ENCODE peak calls at places on chromosome 10, in four cellular contexts. N, V, K and R are unnamed samples.

GRCh38 chr10:75407716-75408511 is 6.3 kb upstream of the ZNF503 start:
- DNase-seq in N (no peak), V (no peak), K (no peak), R (no peak)

GRCh38 chr10:132701099-132701845 is 84.7 kb downstream of the NKX6-2 start:
- DNase-seq in N (no peak), V (no peak), K (no peak), R (no peak)

GRCh38 chr10:5440206-5440605 is 27.8 kb downstream of the NET1 start:
- DNase-seq in N (no peak), V (no peak), K (no peak), R (no peak)

GRCh38 chr10:8279598-8279997 is 225.1 kb downstream of the GATA3 start:
- DNase-seq in N (peak), V (no peak), K (no peak), R (no peak)

GRCh38 chr10:103917326-103918052 is 495 bp downstream of the STN1 start:
- DNase-seq in N (peak), V (no peak), K (peak), R (peak)

GRCh38 chr10:61592581-61592980 is 70.1 kb upstream of the CABCOCO1 start:
- DNase-seq in N (no peak), V (no peak), K (no peak), R (peak)

GRCh38 chr10:1653321-1653720 is 84.0 kb downstream of the ADARB2 start:
- DNase-seq in N (no peak), V (no peak), K (no peak), R (no peak)

GRCh38 chr10:64365663-64366062 is 844.5 kb downstream of the REEP3 start:
- DNase-seq in N (no peak), V (no peak), K (no peak), R (no peak)

GRCh38 chr10:43259981-43260761 is 6.7 kb downstream of the RASGEF1A start:
- DNase-seq in N (no peak), V (no peak), K (no peak), R (no peak)

GRCh38 chr10:10992072-10992471 is 25.6 kb upstream of the CELF2 start:
- DNase-seq in N (no peak), V (no peak), K (no peak), R (no peak)

GRCh38 chr10:60425392-60426110 is 35.9 kb upstream of the ANK3 start:
- DNase-seq in N (no peak), V (no peak), K (no peak), R (no peak)

GRCh38 chr10:132354356-132355094 is 22.5 kb downstream of the LRRC27 start:
- DNase-seq in N (no peak), V (no peak), K (no peak), R (no peak)

GRCh38 chr10:71774916-71775702 is 1.8 kb upstream of the VSIR start:
- DNase-seq in N (no peak), V (no peak), K (no peak), R (no peak)

GRCh38 chr10:43222296-43222695 is 44.6 kb downstream of the RASGEF1A start:
- DNase-seq in N (no peak), V (no peak), K (no peak), R (no peak)

GRCh38 chr10:101221479-101222246 is 7.6 kb downstream of the LBX1 start:
- DNase-seq in N (no peak), V (no peak), K (no peak), R (no peak)

GRCh38 chr10:227014-227413 is 91.8 kb downstream of the ZMYND11 start:
- DNase-seq in N (no peak), V (no peak), K (no peak), R (no peak)